ENCODE peak calls at places on chromosomes 3 and 15, in eight cellular contexts. L is SHP77; F is Right ventricle myocardium superior; Z is NCI-H2081; M is activated T-helper 9 cell treated with anti-CD3 and anti-CD28 coated beads, Interleukin-2, amount 50 U/mL, for 16 hours; D is neural crest cell; X is EL; N is activated T-helper 1 cell treated with anti-CD3 and anti-CD28 coated beads, Interleukin-2, amount 50 U/mL, for 16 hours. C is an unnamed sample.

GRCh38 chr15:66858423-66859207 is 156.6 kb downstream of the SMAD6 start:
- DNase-seq in Z (no peak), F (no peak), M (no peak), L (no peak), N (no peak), D (no peak), X (no peak), C (no peak)

GRCh38 chr3:158839966-158840365 is 38.1 kb downstream of the MFSD1 start:
- DNase-seq in Z (no peak), N (no peak), D (no peak), L (no peak), X (no peak), M (no peak), F (no peak), C (no peak)

GRCh38 chr3:5523125-5523524 is 335.6 kb downstream of the EDEM1 start:
- DNase-seq in D (no peak), L (no peak), X (no peak), F (no peak), M (no peak), N (no peak), Z (no peak), C (no peak)

GRCh38 chr3:157618075-157618760 is 115.0 kb upstream of the VEPH1 start:
- DNase-seq in F (no peak), Z (peak; percentile 61), M (no peak), N (no peak), D (no peak), L (peak; percentile 34), X (peak; percentile 79), C (no peak)

GRCh38 chr15:59522988-59523461 is 85.0 kb downstream of the FAM81A start:
- DNase-seq in M (no peak), D (no peak), Z (no peak), X (no peak), N (no peak), F (peak; percentile 35), L (no peak), C (no peak)

GRCh38 chr15:63915209-63915887 is 81.6 kb upstream of the HERC1 start:
- DNase-seq in D (no peak), M (no peak), X (no peak), L (no peak), N (no peak), Z (no peak), F (no peak), C (no peak)

GRCh38 chr3:160801386-160802118 is 45.5 kb downstream of the PPM1L start:
- DNase-seq in X (no peak), N (no peak), L (no peak), M (no peak), F (peak; percentile 50), D (no peak), Z (no peak), C (peak; percentile 49)

GRCh38 chr15:68795298-68795848 is 25.3 kb downstream of the ANP32A start:
- DNase-seq in N (peak; percentile 32), M (peak; percentile 34), F (peak; percentile 95), L (no peak), X (peak; percentile 66), D (peak; percentile 49), Z (peak; percentile 39), C (peak; percentile 93)

GRCh38 chr15:89662893-89663673 is 7.8 kb upstream of the KIF7 start:
- DNase-seq in N (no peak), Z (no peak), M (no peak), X (peak; percentile 97), L (no peak), F (peak; percentile 88), D (no peak), C (peak; percentile 47)

GRCh38 chr15:69760890-69761568 is 308.4 kb downstream of the RPLP1 start:
- DNase-seq in Z (no peak), F (peak; percentile 60), M (peak; percentile 71), L (no peak), D (no peak), N (peak; percentile 72), X (peak; percentile 98), C (peak; percentile 70)

GRCh38 chr3:32373844-32374243 is 17.8 kb upstream of the CMTM7 start:
- DNase-seq in D (no peak), M (no peak), F (no peak), N (no peak), L (no peak), X (no peak), Z (no peak), C (no peak)

GRCh38 chr15:86336051-86336788 is 256.5 kb downstream of the AGBL1 start:
- DNase-seq in D (no peak), N (no peak), L (no peak), M (no peak), X (no peak), F (no peak), Z (no peak), C (no peak)

GRCh38 chr15:63166219-63166618 is 8.9 kb upstream of the RPS27L start:
- DNase-seq in D (no peak), L (no peak), F (no peak), Z (no peak), X (peak; percentile 36), N (no peak), M (no peak), C (no peak)

GRCh38 chr3:128453521-128454309 is 13.0 kb downstream of the DNAJB8 start:
- DNase-seq in D (no peak), L (no peak), X (no peak), N (no peak), F (peak; percentile 27), M (no peak), Z (no peak), C (no peak)

GRCh38 chr3:146746190-146746589 is 141.0 kb upstream of the PLSCR5 start:
- DNase-seq in D (no peak), X (peak; percentile 86), F (no peak), N (no peak), Z (no peak), M (no peak), L (no peak), C (no peak)

GRCh38 chr3:181730934-181731333 is 19.2 kb downstream of the SOX2 start:
- DNase-seq in M (no peak), X (no peak), Z (no peak), D (no peak), L (no peak), F (no peak), N (no peak), C (no peak)

GRCh38 chr15:26891448-26891881 is 24.6 kb downstream of the GABRA5 start:
- DNase-seq in N (no peak), D (peak; percentile 95), F (peak; percentile 51), Z (peak; percentile 73), M (no peak), L (peak; percentile 70), X (peak; percentile 26), C (no peak)

GRCh38 chr3:189041482-189042090 is 130.2 kb upstream of the TPRG1 start:
- DNase-seq in N (peak; percentile 58), X (peak; percentile 44), Z (peak; percentile 64), L (peak; percentile 40), F (no peak), D (peak; percentile 12), M (peak; percentile 57), C (no peak)

GRCh38 chr3:19901337-19901736 is 32.7 kb downstream of the EFHB start:
- DNase-seq in M (no peak), N (no peak), L (no peak), F (no peak), D (no peak), X (peak; percentile 7), Z (no peak), C (no peak)

GRCh38 chr3:9193211-9193610 is 56.2 kb downstream of the SRGAP3 start:
- DNase-seq in D (no peak), N (no peak), F (no peak), L (no peak), Z (no peak), X (no peak), M (no peak), C (no peak)

GRCh38 chr3:57512174-57512573 is 32.0 kb downstream of the DNAH12 start:
- DNase-seq in F (no peak), X (peak; percentile 10), Z (no peak), L (no peak), M (no peak), N (no peak), D (no peak), C (no peak)

GRCh38 chr3:120796944-120797343 is 54.4 kb downstream of the GTF2E1 start:
- DNase-seq in X (no peak), M (no peak), N (no peak), F (no peak), D (no peak), Z (no peak), L (no peak), C (no peak)

GRCh38 chr15:58590236-58590635 is 158.4 kb downstream of the LIPC start:
- DNase-seq in F (no peak), L (no peak), M (no peak), D (no peak), N (no peak), Z (no peak), X (no peak), C (no peak)

GRCh38 chr3:115552007-115552406 is 71.3 kb upstream of the GAP43 start:
- DNase-seq in Z (no peak), D (no peak), L (no peak), X (no peak), N (no peak), M (no peak), F (no peak), C (no peak)

GRCh38 chr15:50675524-50676144 is 11.0 kb downstream of the TRPM7 start:
- DNase-seq in D (no peak), X (peak; percentile 45), Z (peak; percentile 6), F (no peak), L (no peak), M (no peak), N (no peak), C (no peak)

GRCh38 chr3:156382458-156383346 is 172.2 kb downstream of the SSR3 start:
- DNase-seq in M (no peak), Z (peak; percentile 59), N (no peak), X (peak; percentile 44), D (peak; percentile 16), L (no peak), F (no peak), C (no peak)

C was measured in lower lobe of right lung.